ENCODE peak calls at places on chromosome 6, in six cellular contexts. O, E, N, Z, K and Y are unnamed samples. For H3K36me3, the result is how much of the 10 kb centered on the place peaks cover.

GRCh38 chr6:50239853-50240252 is 190.1 kb upstream of the DEFB112 start:
- DNase-seq in O (no peak), N (no peak), E (no peak), K (no peak), Z (no peak), Y (no peak)

GRCh38 chr6:130119211-130119610 is 100.8 kb downstream of the L3MBTL3 start:
- DNase-seq in Z (no peak), E (no peak), O (no peak), K (no peak), N (no peak), Y (no peak)

GRCh38 chr6:143375022-143375585 is 75.4 kb downstream of the ADAT2 start:
- DNase-seq in E (no peak), K (no peak), Z (no peak), O (no peak), N (no peak), Y (no peak)

GRCh38 chr6:130426078-130426726 is 60.4 kb downstream of the TMEM200A start:
- DNase-seq in K (no peak), E (peak), O (no peak), N (peak), Z (no peak), Y (no peak)

GRCh38 chr6:14601490-14601889 is 483.9 kb downstream of the CD83 start:
- DNase-seq in N (peak), Z (peak), E (no peak), K (no peak), O (no peak), Y (no peak)

GRCh38 chr6:119348308-119349040 is 1.1 kb downstream of the MAN1A1 start:
- DNase-seq in O (peak), N (no peak), Z (peak), K (no peak), E (peak), Y (no peak)

GRCh38 chr6:110509617-110510231 is 33.3 kb upstream of the SLC22A16 start:
- DNase-seq in O (no peak), E (peak), Z (peak), K (no peak), N (peak), Y (no peak)

GRCh38 chr6:157861814-157862213 is 38.8 kb downstream of the SNX9 start:
- DNase-seq in Z (no peak), N (peak), K (no peak), E (no peak), O (no peak), Y (no peak)

GRCh38 chr6:133964052-133964451 is 11.0 kb downstream of the TBPL1 start:
- DNase-seq in N (peak), K (no peak), Z (no peak), E (no peak), O (no peak), Y (no peak)

GRCh38 chr6:131231886-131232285 is 96.6 kb downstream of the AKAP7 start:
- DNase-seq in N (no peak), K (no peak), O (no peak), Z (no peak), E (no peak), Y (no peak)

GRCh38 chr6:39074486-39074885 is 25.9 kb downstream of the GLP1R start:
- DNase-seq in O (no peak), N (no peak), Z (no peak), K (no peak), E (no peak), Y (no peak)

GRCh38 chr6:49958180-49958579 is 5.8 kb downstream of the DEFB114 start:
- DNase-seq in K (no peak), N (no peak), Z (no peak), O (no peak), E (no peak), Y (no peak)

GRCh38 chr6:73236147-73236750 is 11.0 kb upstream of the KHDC1L start:
- DNase-seq in N (peak), O (no peak), Z (no peak), K (peak), E (no peak), Y (no peak)

GRCh38 chr6:30461055-30461454 is 28.3 kb upstream of the HLA-E start:
- DNase-seq in Z (no peak), O (no peak), N (no peak), K (no peak), E (no peak), Y (no peak)
- H3K36me3 ChIP-seq in Z (under half), O (under half), N (under half), K (under half), E (under half), Y (under half)

DNA sequence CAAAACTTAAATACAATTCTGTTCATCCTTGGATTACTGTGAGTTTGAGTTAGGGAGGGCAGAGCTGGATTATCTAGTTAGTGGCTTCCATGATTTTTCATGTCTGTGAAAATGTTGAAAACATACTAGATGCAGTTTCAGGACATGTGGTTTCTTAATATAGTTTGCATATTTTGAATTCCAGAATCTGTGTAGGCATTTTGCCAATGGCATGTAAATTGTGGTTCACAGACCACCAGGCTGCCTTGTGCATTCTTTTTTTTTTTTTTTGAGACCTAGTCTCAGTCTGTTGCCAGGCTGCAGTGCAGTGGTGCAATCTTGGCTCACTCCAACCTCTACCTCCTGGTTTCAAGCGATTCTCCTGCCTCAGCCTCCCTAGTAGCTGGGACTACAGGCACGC is 42.8 kb downstream of the CDC5L start:
- DNase-seq in Z (no peak), N (no peak), K (no peak), E (no peak), O (no peak), Y (no peak)
- H3K36me3 ChIP-seq in Z (under half), N (under half), K (under half), E (under half), O (under half), Y (under half)

GRCh38 chr6:137202078-137202477 is 17.1 kb downstream of the IFNGR1 start:
- DNase-seq in Z (no peak), K (no peak), O (no peak), N (no peak), E (no peak), Y (no peak)
- H3K36me3 ChIP-seq in Z (under half), K (under half), O (under half), N (under half), E (under half), Y (half or more)

DNA sequence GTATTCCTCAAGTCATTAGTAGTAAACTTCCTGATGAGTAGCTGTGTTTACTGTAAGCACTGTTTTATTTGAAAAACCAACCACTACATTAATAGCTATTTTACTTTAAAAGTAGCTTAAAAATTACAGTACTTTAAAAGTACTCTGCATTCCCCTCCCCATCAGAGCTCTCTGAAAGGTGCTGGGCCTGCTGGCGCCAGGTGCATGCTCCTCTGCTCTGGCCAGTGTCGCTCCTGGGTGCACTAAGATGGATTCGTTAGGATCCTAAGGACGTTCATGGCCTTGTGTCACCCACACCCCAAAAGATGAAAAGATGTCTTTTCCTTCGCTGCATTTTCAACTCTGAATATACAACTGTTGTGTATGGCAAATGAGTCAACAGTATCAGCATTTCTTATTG is 43.9 kb upstream of the KIF25 start:
- DNase-seq in K (no peak), N (no peak), Z (no peak), O (no peak), E (no peak), Y (no peak)
- H3K36me3 ChIP-seq in K (under half), N (under half), Z (under half), O (under half), E (under half), Y (under half)

DNA sequence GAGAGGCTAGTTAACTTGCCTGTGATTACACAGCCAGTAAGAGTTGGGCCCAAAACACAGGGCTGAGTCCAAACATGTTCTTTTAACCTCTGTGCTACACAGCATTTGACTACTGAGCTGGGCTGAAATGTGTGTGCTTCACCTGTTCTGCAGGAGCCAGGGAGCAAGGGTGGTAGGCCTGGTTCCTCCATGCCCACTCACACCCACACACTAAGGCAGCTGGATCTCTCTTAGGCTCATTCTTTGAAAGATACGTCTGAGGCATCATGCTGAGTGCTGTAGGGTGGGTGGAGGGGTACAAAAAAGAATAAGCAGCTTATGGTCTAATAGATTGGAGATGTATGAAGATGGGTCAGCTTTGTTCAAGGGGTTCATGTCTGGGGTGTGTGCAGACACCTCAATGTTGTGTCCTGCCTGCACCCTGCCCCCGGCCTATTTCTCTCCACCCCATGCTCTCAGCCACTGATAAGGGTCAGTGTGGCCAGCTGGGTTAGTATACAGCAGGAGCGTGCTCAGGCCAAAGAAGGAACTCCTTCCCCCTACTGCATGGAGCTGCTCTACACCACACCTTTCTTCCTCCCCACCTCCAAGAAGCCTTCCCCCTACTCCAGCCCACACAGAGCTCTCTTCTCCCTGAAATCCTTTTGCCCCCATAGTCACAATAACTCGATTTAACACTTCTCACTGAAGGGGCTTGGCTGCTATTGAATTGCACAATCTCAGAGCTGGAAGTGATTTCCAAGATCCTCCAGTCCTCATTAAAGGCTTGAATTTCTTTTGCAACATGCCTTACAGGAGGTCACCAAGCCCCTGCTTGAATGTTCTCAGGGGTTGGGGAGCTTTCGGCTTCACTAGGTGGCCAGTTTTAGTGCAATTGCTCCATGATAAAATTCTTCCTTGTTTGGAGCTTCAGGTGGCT is 3.4 kb downstream of the PPP2R5D start:
- DNase-seq in O (no peak), E (no peak), Z (no peak), N (no peak), K (no peak), Y (no peak)
- H3K36me3 ChIP-seq in O (under half), E (under half), Z (under half), N (under half), K (under half), Y (under half)